ENCODE peak calls at places on chromosomes 2 and 18, in four cellular contexts. D is lung, E is H54, X is HFFc6. N is an unnamed sample.

GRCh38 chr2:166373951-166374350 is 1.8 kb downstream of the SCN9A start:
- DNase-seq in D (no peak), E (peak), X (peak), N (peak)

GRCh38 chr2:157488877-157489276 is 45.0 kb upstream of the CYTIP start:
- DNase-seq in D (no peak), E (no peak), X (no peak), N (peak)

GRCh38 chr2:133821107-133821760 is 253.0 kb upstream of the NCKAP5 start:
- DNase-seq in D (no peak), E (no peak), X (peak), N (peak)

GRCh38 chr2:26692814-26693286 is 328 bp downstream of the KCNK3 start:
- DNase-seq in D (no peak), E (no peak), X (no peak), N (no peak)

GRCh38 chr18:11146238-11146946 is 3.0 kb downstream of the PIEZO2 start:
- DNase-seq in D (no peak), E (no peak), X (no peak), N (no peak)

GRCh38 chr2:210961249-210961648 is 404.9 kb downstream of the CPS1 start:
- DNase-seq in D (no peak), E (no peak), X (no peak), N (peak)

GRCh38 chr2:26633351-26633945 is 7.7 kb downstream of the CIB4 start:
- DNase-seq in D (no peak), E (no peak), X (no peak), N (no peak)

GRCh38 chr2:223618172-223619035 is 16.2 kb upstream of the SCG2 start:
- DNase-seq in D (no peak), E (no peak), X (no peak), N (no peak)

GRCh38 chr18:9535430-9535972 is 60.2 kb downstream of the RALBP1 start:
- DNase-seq in D (no peak), E (no peak), X (peak), N (peak)

GRCh38 chr2:147937744-147938349 is 82.7 kb downstream of the ORC4 start:
- DNase-seq in D (no peak), E (peak), X (peak), N (peak)

GRCh38 chr2:71779306-71779855 is 326.0 kb downstream of the DYSF start:
- DNase-seq in D (no peak), E (no peak), X (no peak), N (no peak)

GRCh38 chr2:239025951-239026461 is 178.1 kb downstream of the TWIST2 start:
- DNase-seq in D (no peak), E (no peak), X (no peak), N (no peak)

GRCh38 chr18:48222118-48222517 is 187.1 kb downstream of the ZBTB7C start:
- DNase-seq in D (peak), E (no peak), X (no peak), N (peak)

GRCh38 chr2:205564761-205565160 is 117.5 kb upstream of the NRP2 start:
- DNase-seq in D (no peak), E (no peak), X (no peak), N (no peak)

GRCh38 chr2:161384864-161385263 is 31.2 kb upstream of the TBR1 start:
- DNase-seq in D (no peak), E (no peak), X (no peak), N (no peak)

GRCh38 chr18:42310956-42311355 is 355.9 kb downstream of the PIK3C3 start:
- DNase-seq in D (no peak), E (no peak), X (no peak), N (peak)

GRCh38 chr2:213818436-213818835 is 534.2 kb downstream of the SPAG16 start:
- DNase-seq in D (no peak), E (no peak), X (peak), N (no peak)

GRCh38 chr2:8876628-8877027 is 39.2 kb upstream of the KIDINS220 start:
- DNase-seq in D (no peak), E (no peak), X (no peak), N (peak)

GRCh38 chr18:9333441-9334350 is 877 bp upstream of the TWSG1 start:
- DNase-seq in D (no peak), E (no peak), X (no peak), N (peak)

GRCh38 chr2:44529448-44529847 is 167.7 kb downstream of the CAMKMT start:
- DNase-seq in D (no peak), E (no peak), X (no peak), N (no peak)

GRCh38 chr2:10225291-10226031 is 77.2 kb upstream of the HPCAL1 start:
- DNase-seq in D (no peak), E (no peak), X (no peak), N (no peak)

GRCh38 chr2:68245066-68245465 is 7.3 kb downstream of the PPP3R1 start:
- DNase-seq in D (no peak), E (no peak), X (no peak), N (no peak)

GRCh38 chr2:69830045-69830905 is 815 bp downstream of the GMCL1 start:
- DNase-seq in D (peak), E (peak), X (peak), N (peak)

GRCh38 chr18:64888956-64889355 is 740.1 kb upstream of the LINC00305 start:
- DNase-seq in D (no peak), E (no peak), X (no peak), N (no peak)

GRCh38 chr2:65388051-65388531 is 44.3 kb downstream of the SPRED2 start:
- DNase-seq in D (no peak), E (no peak), X (no peak), N (no peak)

N was measured in kidney glomerular epithelial cell.